ENCODE peak calls at places on chromosome 19, in eight cellular contexts. One of them, this sample, is unnamed.

GRCh38 chr19:8973501-8974091 is 36.6 kb downstream of the MUC16 start:
- DNase-seq in mesothelial cell of epicardium: no peak
- DNase-seq in GM10248: no peak
- DNase-seq in H9: no peak
- DNase-seq in CD8-positive, alpha-beta T cell: no peak
- DNase-seq in fibroblast of villous mesenchyme: peak
- DNase-seq in right lobe of liver: no peak
- DNase-seq in nephron progenitor cell: peak
- DNase-seq in this sample: no peak

GRCh38 chr19:7917292-7918061 is 2.7 kb upstream of the SNAPC2 start:
- DNase-seq in GM10248: peak
- DNase-seq in right lobe of liver: peak
- DNase-seq in fibroblast of villous mesenchyme: peak
- DNase-seq in CD8-positive, alpha-beta T cell: peak
- DNase-seq in H9: peak
- DNase-seq in nephron progenitor cell: peak
- DNase-seq in mesothelial cell of epicardium: peak
- DNase-seq in this sample: peak

GRCh38 chr19:8451885-8452284 is 7.1 kb downstream of the HNRNPM start:
- DNase-seq in fibroblast of villous mesenchyme: peak
- DNase-seq in right lobe of liver: no peak
- DNase-seq in mesothelial cell of epicardium: no peak
- DNase-seq in CD8-positive, alpha-beta T cell: no peak
- DNase-seq in H9: no peak
- DNase-seq in nephron progenitor cell: no peak
- DNase-seq in GM10248: no peak
- DNase-seq in this sample: no peak

GRCh38 chr19:8430650-8431049 is 14.1 kb upstream of the HNRNPM start:
- DNase-seq in GM10248: no peak
- DNase-seq in right lobe of liver: no peak
- DNase-seq in CD8-positive, alpha-beta T cell: no peak
- DNase-seq in fibroblast of villous mesenchyme: no peak
- DNase-seq in H9: no peak
- DNase-seq in mesothelial cell of epicardium: no peak
- DNase-seq in nephron progenitor cell: no peak
- DNase-seq in this sample: no peak

GRCh38 chr19:51387924-51388389 is at the start of gene LIM2:
- DNase-seq in GM10248: no peak
- DNase-seq in nephron progenitor cell: peak
- DNase-seq in fibroblast of villous mesenchyme: no peak
- DNase-seq in mesothelial cell of epicardium: no peak
- DNase-seq in CD8-positive, alpha-beta T cell: no peak
- DNase-seq in H9: no peak
- DNase-seq in right lobe of liver: no peak
- DNase-seq in this sample: no peak

GRCh38 chr19:41999071-41999877 is 5.2 kb upstream of the ATP1A3 start:
- DNase-seq in CD8-positive, alpha-beta T cell: no peak
- DNase-seq in right lobe of liver: no peak
- DNase-seq in mesothelial cell of epicardium: no peak
- DNase-seq in GM10248: no peak
- DNase-seq in nephron progenitor cell: peak
- DNase-seq in fibroblast of villous mesenchyme: no peak
- DNase-seq in H9: peak
- DNase-seq in this sample: no peak

GRCh38 chr19:20422616-20423205 is 142.9 kb downstream of the ZNF737 start:
- DNase-seq in right lobe of liver: no peak
- DNase-seq in GM10248: no peak
- DNase-seq in nephron progenitor cell: no peak
- DNase-seq in mesothelial cell of epicardium: no peak
- DNase-seq in CD8-positive, alpha-beta T cell: no peak
- DNase-seq in H9: no peak
- DNase-seq in fibroblast of villous mesenchyme: peak
- DNase-seq in this sample: no peak

GRCh38 chr19:23957660-23958281 is 43.1 kb downstream of the ZNF726 start:
- DNase-seq in GM10248: no peak
- DNase-seq in right lobe of liver: no peak
- DNase-seq in H9: no peak
- DNase-seq in fibroblast of villous mesenchyme: peak
- DNase-seq in CD8-positive, alpha-beta T cell: no peak
- DNase-seq in mesothelial cell of epicardium: no peak
- DNase-seq in nephron progenitor cell: no peak
- DNase-seq in this sample: no peak

GRCh38 chr19:42216653-42217521 is 590 bp downstream of the DEDD2 start:
- DNase-seq in mesothelial cell of epicardium: no peak
- DNase-seq in H9: peak
- DNase-seq in GM10248: no peak
- DNase-seq in fibroblast of villous mesenchyme: peak
- DNase-seq in right lobe of liver: peak
- DNase-seq in CD8-positive, alpha-beta T cell: no peak
- DNase-seq in nephron progenitor cell: peak
- DNase-seq in this sample: peak

GRCh38 chr19:14147797-14148605 is 11.6 kb upstream of the ASF1B start:
- DNase-seq in GM10248: peak
- DNase-seq in H9: peak
- DNase-seq in right lobe of liver: peak
- DNase-seq in fibroblast of villous mesenchyme: peak
- DNase-seq in nephron progenitor cell: peak
- DNase-seq in CD8-positive, alpha-beta T cell: peak
- DNase-seq in mesothelial cell of epicardium: no peak
- DNase-seq in this sample: peak

DNA sequence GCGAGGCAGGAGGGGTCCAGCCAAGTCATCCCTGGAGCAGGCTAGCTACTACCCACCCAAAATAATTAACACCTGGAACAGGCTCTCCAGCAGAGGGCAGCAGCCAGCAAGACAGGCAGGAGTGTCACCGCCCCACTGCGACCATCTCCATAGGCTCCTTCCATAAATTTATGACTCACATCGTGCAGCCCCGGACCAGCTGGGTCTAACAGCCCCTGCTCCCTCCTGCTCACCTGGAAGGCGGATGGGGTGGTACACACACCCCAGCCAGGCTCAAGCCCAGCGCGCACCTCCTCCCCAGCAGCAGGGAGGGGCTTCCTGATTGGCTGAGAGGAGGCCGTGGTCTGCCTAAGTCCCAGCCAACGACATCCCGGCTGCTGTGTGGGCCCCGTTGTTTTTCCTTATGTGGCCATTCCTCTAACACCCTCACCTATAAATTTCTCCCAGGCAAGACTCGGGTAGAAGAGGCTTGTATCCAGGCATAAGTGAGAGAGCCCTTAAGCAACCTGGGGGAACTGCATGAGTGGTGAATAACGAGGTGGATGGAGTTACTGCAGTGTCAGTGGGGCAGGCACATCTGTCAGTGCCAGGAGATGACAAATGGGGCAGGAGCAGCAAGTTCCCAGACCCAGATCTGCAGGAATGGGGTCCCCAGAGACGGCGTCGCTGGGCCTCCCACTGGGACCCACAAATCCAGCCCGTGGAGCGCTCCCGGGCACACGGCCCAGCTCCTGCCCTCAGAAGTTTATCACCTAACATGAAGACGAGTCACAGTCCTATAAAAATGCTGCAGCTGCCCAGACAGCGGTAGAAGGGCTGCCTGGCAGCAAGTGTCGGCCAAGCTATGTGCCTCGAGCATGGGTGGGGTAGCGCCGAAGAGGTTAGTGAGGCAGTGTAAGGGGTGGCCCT is 43.1 kb downstream of the CEBPG start:
- DNase-seq in GM10248: peak
- DNase-seq in nephron progenitor cell: peak
- DNase-seq in right lobe of liver: no peak
- DNase-seq in CD8-positive, alpha-beta T cell: peak
- DNase-seq in mesothelial cell of epicardium: peak
- DNase-seq in H9: peak
- DNase-seq in fibroblast of villous mesenchyme: peak
- DNase-seq in this sample: peak
- TF ChIP-seq CTCF in GM10248: peak
- TF ChIP-seq CTCF in nephron progenitor cell: peak
- TF ChIP-seq CTCF in right lobe of liver: peak
- TF ChIP-seq CTCF in CD8-positive, alpha-beta T cell: peak
- TF ChIP-seq CTCF in mesothelial cell of epicardium: peak
- TF ChIP-seq CTCF in H9: peak
- TF ChIP-seq CTCF in fibroblast of villous mesenchyme: peak
- TF ChIP-seq CTCF in this sample: peak

DNA sequence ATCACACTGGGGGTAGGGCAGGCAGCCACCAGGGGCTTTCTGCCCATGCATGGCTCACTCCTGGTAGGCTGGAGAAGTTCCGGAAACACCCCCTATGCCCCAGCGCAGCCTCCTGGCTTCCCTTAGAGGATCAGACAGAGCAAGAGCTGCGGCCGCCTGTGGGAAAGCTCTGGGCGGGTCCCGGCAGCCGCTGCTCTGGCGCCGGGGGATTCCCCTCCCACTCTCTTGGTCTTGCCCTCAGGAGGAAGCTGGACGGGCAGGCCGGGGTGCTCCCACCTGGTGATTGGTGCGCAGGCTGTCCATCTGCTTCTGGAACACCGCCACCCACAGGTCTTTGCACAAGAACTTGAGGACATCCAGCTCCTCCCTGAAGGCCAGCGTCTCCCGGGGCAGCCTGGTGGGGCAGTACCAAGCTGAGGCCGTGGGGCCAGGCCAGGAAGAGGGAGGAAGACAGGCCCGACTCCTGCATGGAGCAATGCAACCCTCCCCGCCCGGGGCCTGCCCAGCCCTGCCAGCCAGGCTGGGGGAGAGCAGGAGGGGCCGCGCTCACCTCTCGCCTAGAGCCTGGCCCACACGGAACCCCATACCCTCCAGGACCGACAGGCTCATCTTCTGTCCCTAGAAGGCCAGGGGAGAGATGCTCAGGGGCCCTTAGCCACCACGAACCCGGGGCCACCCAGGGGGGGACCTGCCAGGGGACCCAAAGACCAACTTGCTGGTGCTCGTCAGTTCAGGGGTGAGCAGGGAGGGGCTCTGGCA is 4.0 kb upstream of the NKPD1 start:
- DNase-seq in nephron progenitor cell: peak
- DNase-seq in GM10248: peak
- DNase-seq in H9: peak
- DNase-seq in fibroblast of villous mesenchyme: peak
- DNase-seq in CD8-positive, alpha-beta T cell: peak
- DNase-seq in mesothelial cell of epicardium: peak
- DNase-seq in right lobe of liver: peak
- DNase-seq in this sample: peak
- TF ChIP-seq CTCF in nephron progenitor cell: no peak
- TF ChIP-seq CTCF in GM10248: peak
- TF ChIP-seq CTCF in H9: peak
- TF ChIP-seq CTCF in fibroblast of villous mesenchyme: no peak
- TF ChIP-seq CTCF in CD8-positive, alpha-beta T cell: no peak
- TF ChIP-seq CTCF in mesothelial cell of epicardium: no peak
- TF ChIP-seq CTCF in right lobe of liver: no peak
- TF ChIP-seq CTCF in this sample: no peak

DNA sequence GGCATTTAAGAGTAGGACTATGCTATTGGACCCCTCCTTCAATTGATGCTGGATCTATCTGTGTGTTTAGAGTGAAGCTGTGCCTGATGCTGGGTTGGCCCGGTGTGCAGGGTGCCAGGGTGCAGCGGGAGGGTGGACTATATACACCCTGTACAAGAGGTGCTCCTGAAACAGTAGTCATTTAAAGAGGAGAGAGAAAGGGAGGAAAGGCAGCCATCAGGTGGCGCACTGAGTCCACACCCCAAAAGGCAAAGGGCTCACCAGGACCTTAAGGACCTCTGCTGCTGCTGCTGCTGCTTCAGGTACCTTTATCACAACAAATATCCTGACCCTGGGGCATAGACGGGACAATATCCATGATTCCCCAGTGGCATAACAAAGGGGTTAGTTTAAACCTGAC is 39.4 kb downstream of the ZNF136 start:
- DNase-seq in GM10248: no peak
- DNase-seq in nephron progenitor cell: no peak
- DNase-seq in CD8-positive, alpha-beta T cell: peak
- DNase-seq in fibroblast of villous mesenchyme: no peak
- DNase-seq in H9: peak
- DNase-seq in mesothelial cell of epicardium: no peak
- DNase-seq in right lobe of liver: no peak
- DNase-seq in this sample: peak
- TF ChIP-seq CTCF in GM10248: no peak
- TF ChIP-seq CTCF in nephron progenitor cell: no peak
- TF ChIP-seq CTCF in CD8-positive, alpha-beta T cell: peak
- TF ChIP-seq CTCF in fibroblast of villous mesenchyme: peak
- TF ChIP-seq CTCF in H9: peak
- TF ChIP-seq CTCF in mesothelial cell of epicardium: no peak
- TF ChIP-seq CTCF in right lobe of liver: peak
- TF ChIP-seq CTCF in this sample: no peak

GRCh38 chr19:40662925-40663711 is 27.3 kb downstream of the NUMBL start:
- DNase-seq in CD8-positive, alpha-beta T cell: peak
- DNase-seq in mesothelial cell of epicardium: peak
- DNase-seq in right lobe of liver: peak
- DNase-seq in fibroblast of villous mesenchyme: peak
- DNase-seq in GM10248: peak
- DNase-seq in nephron progenitor cell: peak
- DNase-seq in H9: peak
- DNase-seq in this sample: peak
- TF ChIP-seq CTCF in CD8-positive, alpha-beta T cell: peak
- TF ChIP-seq CTCF in mesothelial cell of epicardium: peak
- TF ChIP-seq CTCF in right lobe of liver: peak
- TF ChIP-seq CTCF in fibroblast of villous mesenchyme: peak
- TF ChIP-seq CTCF in GM10248: peak
- TF ChIP-seq CTCF in nephron progenitor cell: peak
- TF ChIP-seq CTCF in H9: peak
- TF ChIP-seq CTCF in this sample: peak

GRCh38 chr19:46721269-46722003 is 4.5 kb upstream of the PRKD2 start:
- DNase-seq in nephron progenitor cell: peak
- DNase-seq in CD8-positive, alpha-beta T cell: no peak
- DNase-seq in fibroblast of villous mesenchyme: no peak
- DNase-seq in H9: peak
- DNase-seq in mesothelial cell of epicardium: no peak
- DNase-seq in right lobe of liver: no peak
- DNase-seq in GM10248: no peak
- DNase-seq in this sample: no peak
- TF ChIP-seq CTCF in nephron progenitor cell: peak
- TF ChIP-seq CTCF in CD8-positive, alpha-beta T cell: no peak
- TF ChIP-seq CTCF in fibroblast of villous mesenchyme: peak
- TF ChIP-seq CTCF in H9: peak
- TF ChIP-seq CTCF in mesothelial cell of epicardium: no peak
- TF ChIP-seq CTCF in right lobe of liver: no peak
- TF ChIP-seq CTCF in GM10248: peak
- TF ChIP-seq CTCF in this sample: no peak

DNA sequence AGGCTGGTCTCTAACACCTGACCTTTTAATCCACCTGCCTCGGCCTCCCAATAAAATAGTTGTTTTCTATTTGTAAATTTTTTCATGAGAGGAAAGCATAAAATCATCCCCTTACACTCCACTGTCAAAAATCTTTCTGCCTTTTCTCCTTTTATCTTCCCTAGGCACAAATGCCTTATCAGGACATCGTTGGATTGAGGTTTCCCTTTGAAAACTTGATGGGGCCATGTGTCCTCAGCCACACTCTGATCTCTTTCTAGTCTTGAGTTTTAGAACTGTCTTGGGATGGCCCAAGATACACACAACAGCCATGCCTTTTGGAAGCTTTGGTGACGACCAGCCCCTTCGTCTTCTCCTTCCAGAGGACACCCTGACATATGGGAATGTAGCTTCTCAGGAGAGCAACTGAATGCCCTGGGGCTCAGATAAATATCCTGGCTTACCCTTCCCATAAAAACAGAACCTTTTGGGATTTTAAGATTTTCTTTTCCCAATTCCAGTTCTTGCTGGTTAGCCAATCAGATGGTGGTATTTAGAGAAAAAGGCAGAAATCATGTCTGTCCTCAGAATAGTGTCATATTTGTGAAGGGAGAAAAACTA is 112.4 kb downstream of the ZNF429 start:
- DNase-seq in fibroblast of villous mesenchyme: no peak
- DNase-seq in CD8-positive, alpha-beta T cell: no peak
- DNase-seq in mesothelial cell of epicardium: no peak
- DNase-seq in H9: no peak
- DNase-seq in right lobe of liver: no peak
- DNase-seq in GM10248: no peak
- DNase-seq in nephron progenitor cell: no peak
- DNase-seq in this sample: no peak
- TF ChIP-seq CTCF in fibroblast of villous mesenchyme: no peak
- TF ChIP-seq CTCF in CD8-positive, alpha-beta T cell: no peak
- TF ChIP-seq CTCF in mesothelial cell of epicardium: no peak
- TF ChIP-seq CTCF in H9: no peak
- TF ChIP-seq CTCF in right lobe of liver: no peak
- TF ChIP-seq CTCF in GM10248: no peak
- TF ChIP-seq CTCF in nephron progenitor cell: no peak
- TF ChIP-seq CTCF in this sample: no peak

GRCh38 chr19:27806471-27807070 is 1406.4 kb downstream of the UQCRFS1 start:
- DNase-seq in H9: no peak
- DNase-seq in right lobe of liver: no peak
- DNase-seq in GM10248: no peak
- DNase-seq in mesothelial cell of epicardium: no peak
- DNase-seq in nephron progenitor cell: no peak
- DNase-seq in fibroblast of villous mesenchyme: no peak
- DNase-seq in CD8-positive, alpha-beta T cell: no peak
- DNase-seq in this sample: no peak
- TF ChIP-seq CTCF in H9: no peak
- TF ChIP-seq CTCF in right lobe of liver: no peak
- TF ChIP-seq CTCF in GM10248: no peak
- TF ChIP-seq CTCF in mesothelial cell of epicardium: no peak
- TF ChIP-seq CTCF in nephron progenitor cell: no peak
- TF ChIP-seq CTCF in fibroblast of villous mesenchyme: no peak
- TF ChIP-seq CTCF in CD8-positive, alpha-beta T cell: no peak
- TF ChIP-seq CTCF in this sample: no peak